ENCODE peak calls at places on chromosomes 1 and 21, in five cellular contexts. Q is H1, F is GM12878, O is K562, N is HepG2. E is an unnamed sample.

GRCh38 chr1:24236170-24237045 is 49.3 kb upstream of the IFNLR1 start:
- DNase-seq in Q (no peak), F (no peak), O (no peak), N (no peak), E (peak)

GRCh38 chr1:27009601-27010197 is 3.0 kb downstream of the TENT5B start:
- DNase-seq in Q (no peak), F (no peak), O (peak), N (no peak), E (peak)

GRCh38 chr1:245292571-245292970 is 137.8 kb downstream of the KIF26B start:
- DNase-seq in Q (no peak), F (no peak), O (no peak), N (no peak), E (no peak)

GRCh38 chr1:222794656-222795474 is 20.0 kb upstream of the DISP1 start:
- DNase-seq in Q (no peak), F (no peak), O (no peak), N (no peak), E (no peak)

GRCh38 chr1:42259059-42259738 is 75.8 kb downstream of the FOXJ3 start:
- DNase-seq in Q (no peak), F (peak), O (peak), N (no peak), E (no peak)

GRCh38 chr1:106268070-106268469 is 788.4 kb upstream of the PRMT6 start:
- DNase-seq in Q (no peak), F (no peak), O (no peak), N (peak), E (peak)

GRCh38 chr1:172360511-172360910 is 60.0 kb upstream of the C1orf105 start:
- DNase-seq in Q (peak), F (no peak), O (no peak), N (peak), E (peak)

GRCh38 chr21:26892151-26892550 is 46.9 kb upstream of the ADAMTS1 start:
- DNase-seq in Q (no peak), F (no peak), O (no peak), N (no peak), E (no peak)

GRCh38 chr1:219489636-219490035 is 123.3 kb downstream of the ZC3H11B start:
- DNase-seq in Q (no peak), F (no peak), O (no peak), N (no peak), E (no peak)

GRCh38 chr1:101220906-101221305 is 15.9 kb upstream of the S1PR1 start:
- DNase-seq in Q (no peak), F (no peak), O (no peak), N (no peak), E (no peak)

GRCh38 chr1:7207875-7208646 is 422.8 kb downstream of the CAMTA1 start:
- DNase-seq in Q (peak), F (no peak), O (peak), N (peak), E (peak)

GRCh38 chr1:228691926-228692325 is 43.4 kb upstream of the RHOU start:
- DNase-seq in Q (no peak), F (no peak), O (peak), N (peak), E (peak)

GRCh38 chr1:217184854-217185253 is 446.0 kb downstream of the GPATCH2 start:
- DNase-seq in Q (no peak), F (no peak), O (no peak), N (no peak), E (no peak)

GRCh38 chr1:199124351-199124750 is 485.5 kb downstream of the PTPRC start:
- DNase-seq in Q (no peak), F (no peak), O (no peak), N (no peak), E (no peak)

GRCh38 chr1:64292399-64292798 is 89.0 kb downstream of the UBE2U start:
- DNase-seq in Q (no peak), F (no peak), O (no peak), N (no peak), E (no peak)

GRCh38 chr1:31848381-31848897 is 32.6 kb upstream of the SPOCD1 start:
- DNase-seq in Q (no peak), F (no peak), O (no peak), N (no peak), E (no peak)

GRCh38 chr1:185961664-185962063 is 227.5 kb downstream of the HMCN1 start:
- DNase-seq in Q (no peak), F (no peak), O (no peak), N (no peak), E (no peak)

GRCh38 chr1:38817958-38818705 is 41.4 kb downstream of the RRAGC start:
- DNase-seq in Q (no peak), F (no peak), O (peak), N (no peak), E (peak)
- TF ChIP-seq CTCF in Q (peak), F (peak), O (peak), N (peak), E (peak)

DNA sequence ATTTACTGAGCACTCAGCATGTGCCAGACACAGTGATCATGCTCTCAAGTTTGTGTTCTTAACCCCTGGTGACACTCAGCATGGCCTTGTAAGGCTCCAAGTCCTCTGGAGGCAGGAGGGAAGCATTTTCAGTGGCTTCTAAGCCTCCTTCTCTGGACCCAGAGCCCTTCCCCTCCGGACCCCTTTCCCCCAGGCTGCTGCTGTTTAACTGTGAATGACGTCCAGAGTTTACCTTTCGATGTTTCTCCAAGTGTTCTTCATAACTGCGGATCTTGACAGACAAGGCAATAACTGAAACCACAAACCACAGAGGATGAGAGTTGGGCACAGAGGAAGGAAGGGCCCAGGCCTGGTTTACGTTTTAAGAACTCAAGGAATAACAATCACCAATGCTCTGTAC is 6.5 kb downstream of the MRPS15 start:
- DNase-seq in Q (no peak), F (no peak), O (no peak), N (no peak), E (no peak)
- H3K27ac ChIP-seq in Q (no peak), F (peak), O (no peak), N (no peak), E (no peak)

GRCh38 chr1:89557954-89558353 is 33.3 kb downstream of the LRRC8B start:
- DNase-seq in Q (no peak), F (no peak), O (no peak), N (no peak), E (peak)
- TF ChIP-seq CREB1 in Q (no peak), F (no peak), O (no peak), N (no peak), E (no peak)

DNA sequence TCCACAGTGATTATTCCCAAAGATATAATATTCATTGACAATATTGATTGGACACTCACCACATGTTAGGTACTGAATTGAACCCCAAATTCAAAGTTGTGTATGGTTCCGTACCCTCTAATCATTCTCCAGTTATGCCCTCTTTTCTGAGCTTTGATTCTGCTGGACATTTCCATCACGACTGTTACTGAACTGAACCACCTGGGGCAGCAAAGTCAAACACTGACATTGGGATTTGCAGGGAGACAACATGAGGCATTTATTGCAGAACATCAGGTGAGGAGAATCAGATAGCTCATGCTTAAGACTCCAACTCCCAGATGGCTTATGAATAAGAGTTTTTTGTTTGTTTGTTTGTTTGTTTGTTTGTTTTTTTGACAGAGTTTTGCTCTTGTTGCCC is 420.9 kb downstream of the DISC1 start:
- DNase-seq in Q (no peak), F (no peak), O (no peak), N (no peak), E (peak)
- TF ChIP-seq CTCF in Q (peak), F (no peak), O (no peak), N (no peak), E (no peak)

GRCh38 chr1:17563494-17564281 is 24.2 kb downstream of the ARHGEF10L start:
- DNase-seq in Q (no peak), F (no peak), O (no peak), N (no peak), E (no peak)
- H3K27ac ChIP-seq in Q (no peak), F (no peak), O (no peak), N (peak), E (no peak)

GRCh38 chr1:97041011-97041410 is 319.4 kb downstream of the PTBP2 start:
- DNase-seq in Q (no peak), F (no peak), O (no peak), N (no peak), E (no peak)

GRCh38 chr1:97044159-97044760 is 322.7 kb downstream of the PTBP2 start:
- DNase-seq in Q (no peak), F (no peak), O (no peak), N (no peak), E (peak)

GRCh38 chr1:97038410-97038809 is 316.8 kb downstream of the PTBP2 start:
- DNase-seq in Q (no peak), F (no peak), O (no peak), N (no peak), E (no peak)

GRCh38 chr1:97046765-97047411 is 325.3 kb downstream of the PTBP2 start:
- DNase-seq in Q (no peak), F (no peak), O (no peak), N (no peak), E (no peak)

GRCh38 chr1:97042551-97042950 is 321.0 kb downstream of the PTBP2 start:
- DNase-seq in Q (no peak), F (no peak), O (no peak), N (no peak), E (no peak)
- TF ChIP-seq CREB1 in Q (no peak), F (no peak), O (no peak), N (no peak), E (no peak)

DNA sequence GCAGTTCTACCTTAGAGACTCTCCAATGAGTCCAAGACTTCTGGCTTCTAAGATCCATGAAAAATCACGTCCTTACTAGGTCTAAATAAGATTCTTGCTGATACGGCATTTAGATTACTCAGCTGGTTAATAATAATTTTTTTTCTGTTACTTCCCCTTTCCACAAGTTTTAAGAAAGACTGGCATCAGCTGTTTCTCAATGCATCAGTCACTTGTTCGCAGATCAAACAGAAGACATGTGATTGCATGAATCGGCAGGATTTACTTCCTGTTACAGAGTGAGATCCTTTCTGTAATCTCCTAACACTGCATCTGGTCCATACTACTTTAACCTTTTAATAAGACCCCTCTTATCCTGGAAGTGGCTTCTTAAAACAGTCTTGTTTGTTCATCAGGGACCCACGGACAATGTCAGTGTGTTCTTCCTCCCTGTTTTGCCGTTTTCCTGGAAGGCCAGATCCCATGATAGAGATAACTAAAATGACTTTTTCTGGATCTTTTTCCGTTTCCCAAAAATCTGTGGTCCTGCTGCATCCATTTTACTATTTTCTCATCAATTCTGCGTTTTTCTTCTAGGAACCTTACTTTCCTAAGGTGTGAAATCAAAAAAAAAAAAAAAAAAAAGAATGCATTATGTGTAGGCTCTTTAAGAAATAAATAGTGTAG is 6.1 kb downstream of the NPL start:
- DNase-seq in Q (no peak), F (no peak), O (peak), N (no peak), E (no peak)
- TF ChIP-seq CTCF in Q (no peak), F (no peak), O (no peak), N (no peak), E (no peak)

E was measured in GM23338.